ENCODE peak calls at places on chromosomes 4 and X, in five cellular contexts. One of them, this sample, is unnamed.
A peak's percentile ranks its signal among the peaks of the same experiment; 100 is the strongest.

GRCh38 chr4:45471335-45471734 is 652.5 kb downstream of the GABRG1 start:
- DNase-seq in bronchial epithelial cell: no peak
- DNase-seq in WTC11: no peak
- DNase-seq in transverse colon: no peak
- DNase-seq in dorsolateral prefrontal cortex: no peak
- DNase-seq in this sample: no peak

GRCh38 chrX:143165778-143166177 is 140.1 kb downstream of the SPANXN4 start:
- DNase-seq in bronchial epithelial cell: no peak
- DNase-seq in WTC11: no peak
- DNase-seq in transverse colon: no peak
- DNase-seq in dorsolateral prefrontal cortex: no peak
- DNase-seq in this sample: peak; percentile 22

GRCh38 chr4:144906181-144906895 is 191.7 kb downstream of the ANAPC10 start:
- DNase-seq in bronchial epithelial cell: peak; percentile 54
- DNase-seq in WTC11: no peak
- DNase-seq in transverse colon: no peak
- DNase-seq in dorsolateral prefrontal cortex: no peak
- DNase-seq in this sample: peak; percentile 48

GRCh38 chrX:48683411-48683982 is at the start of gene WAS:
- DNase-seq in bronchial epithelial cell: no peak
- DNase-seq in WTC11: no peak
- DNase-seq in transverse colon: peak; percentile 15
- DNase-seq in dorsolateral prefrontal cortex: no peak
- DNase-seq in this sample: peak; percentile 81

GRCh38 chr4:12844111-12844510 is 640.0 kb downstream of the RAB28 start:
- DNase-seq in bronchial epithelial cell: peak; percentile 8
- DNase-seq in WTC11: no peak
- DNase-seq in transverse colon: no peak
- DNase-seq in dorsolateral prefrontal cortex: no peak
- DNase-seq in this sample: no peak

GRCh38 chrX:138845791-138846190 is 134.3 kb upstream of the FGF13 start:
- DNase-seq in bronchial epithelial cell: no peak
- DNase-seq in WTC11: no peak
- DNase-seq in transverse colon: no peak
- DNase-seq in dorsolateral prefrontal cortex: no peak
- DNase-seq in this sample: no peak

GRCh38 chrX:22365460-22365859 is 92.7 kb downstream of the CBLL2 start:
- DNase-seq in bronchial epithelial cell: peak; percentile 98
- DNase-seq in WTC11: no peak
- DNase-seq in transverse colon: no peak
- DNase-seq in dorsolateral prefrontal cortex: no peak
- DNase-seq in this sample: no peak

GRCh38 chr4:184838249-184839074 is 12.7 kb upstream of the ACSL1 start:
- DNase-seq in bronchial epithelial cell: no peak
- DNase-seq in WTC11: no peak
- DNase-seq in transverse colon: no peak
- DNase-seq in dorsolateral prefrontal cortex: no peak
- DNase-seq in this sample: no peak

GRCh38 chr4:92235741-92236140 is 68.0 kb upstream of the GRID2 start:
- DNase-seq in bronchial epithelial cell: no peak
- DNase-seq in WTC11: no peak
- DNase-seq in transverse colon: no peak
- DNase-seq in dorsolateral prefrontal cortex: no peak
- DNase-seq in this sample: no peak

GRCh38 chrX:28099166-28099565 is 117.9 kb upstream of the DCAF8L1 start:
- DNase-seq in bronchial epithelial cell: no peak
- DNase-seq in WTC11: no peak
- DNase-seq in transverse colon: no peak
- DNase-seq in dorsolateral prefrontal cortex: no peak
- DNase-seq in this sample: no peak

GRCh38 chr4:142703694-142704309 is 142.3 kb downstream of the INPP4B start:
- DNase-seq in bronchial epithelial cell: peak; percentile 55
- DNase-seq in WTC11: no peak
- DNase-seq in transverse colon: no peak
- DNase-seq in dorsolateral prefrontal cortex: no peak
- DNase-seq in this sample: no peak

GRCh38 chr4:47528651-47529050 is 43.6 kb downstream of the ATP10D start:
- DNase-seq in bronchial epithelial cell: peak; percentile 64
- DNase-seq in WTC11: no peak
- DNase-seq in transverse colon: no peak
- DNase-seq in dorsolateral prefrontal cortex: no peak
- DNase-seq in this sample: no peak

GRCh38 chrX:130330706-130331105 is 9.0 kb upstream of the SLC25A14 start:
- DNase-seq in bronchial epithelial cell: peak; percentile 28
- DNase-seq in WTC11: peak; percentile 65
- DNase-seq in transverse colon: peak; percentile 47
- DNase-seq in dorsolateral prefrontal cortex: no peak
- DNase-seq in this sample: peak; percentile 75
- TF ChIP-seq CTCF in bronchial epithelial cell: peak; percentile 57
- TF ChIP-seq CTCF in WTC11: no peak
- TF ChIP-seq CTCF in transverse colon: peak; percentile 39
- TF ChIP-seq CTCF in dorsolateral prefrontal cortex: peak; percentile 53
- TF ChIP-seq CTCF in this sample: peak; percentile 55

GRCh38 chr4:60195256-60195655 is 1004.9 kb upstream of the ADGRL3 start:
- DNase-seq in bronchial epithelial cell: no peak
- DNase-seq in WTC11: no peak
- DNase-seq in transverse colon: no peak
- DNase-seq in dorsolateral prefrontal cortex: no peak
- DNase-seq in this sample: no peak

DNA sequence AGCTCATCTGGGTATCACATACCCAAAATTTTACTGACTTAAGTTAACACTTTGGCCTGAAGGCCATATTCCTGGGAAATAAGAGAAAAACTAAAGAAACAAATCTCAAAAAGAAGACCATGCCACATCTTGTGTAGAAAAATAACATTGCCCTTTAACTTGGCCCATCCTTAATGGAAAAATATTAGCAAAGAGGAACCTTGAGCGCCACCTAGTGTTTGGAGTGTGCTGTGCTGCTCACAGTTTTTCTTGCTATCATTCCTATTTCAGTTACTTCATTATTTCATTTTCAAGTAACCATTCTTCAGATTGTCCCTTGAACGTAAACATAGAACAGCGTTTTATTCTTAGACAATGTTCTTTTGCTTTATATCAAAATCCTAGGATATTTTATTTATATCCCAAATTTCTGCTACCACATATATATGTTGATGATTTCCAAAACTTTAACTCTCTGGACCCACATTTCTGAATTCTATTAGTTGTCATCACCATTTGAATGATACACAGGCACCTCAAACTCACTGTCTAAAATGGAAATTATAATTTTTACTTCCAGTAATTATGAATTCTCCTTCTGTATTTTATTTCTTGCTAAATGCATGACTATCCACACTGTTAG is 999.0 kb upstream of the ADGRL3 start:
- DNase-seq in bronchial epithelial cell: peak; percentile 43
- DNase-seq in WTC11: peak; percentile 48
- DNase-seq in transverse colon: peak; percentile 13
- DNase-seq in dorsolateral prefrontal cortex: no peak
- DNase-seq in this sample: peak; percentile 62
- TF ChIP-seq CTCF in bronchial epithelial cell: peak; percentile 80
- TF ChIP-seq CTCF in WTC11: peak; percentile 82
- TF ChIP-seq CTCF in transverse colon: peak; percentile 56
- TF ChIP-seq CTCF in dorsolateral prefrontal cortex: peak; percentile 94
- TF ChIP-seq CTCF in this sample: peak; percentile 82

GRCh38 chr4:40311811-40312346 is 23.3 kb upstream of the CHRNA9 start:
- DNase-seq in bronchial epithelial cell: peak; percentile 72
- DNase-seq in WTC11: no peak
- DNase-seq in transverse colon: no peak
- DNase-seq in dorsolateral prefrontal cortex: no peak
- DNase-seq in this sample: no peak

GRCh38 chr4:40317921-40318658 is 17.0 kb upstream of the CHRNA9 start:
- DNase-seq in bronchial epithelial cell: peak; percentile 51
- DNase-seq in WTC11: no peak
- DNase-seq in transverse colon: no peak
- DNase-seq in dorsolateral prefrontal cortex: no peak
- DNase-seq in this sample: no peak

GRCh38 chr4:40316782-40317635 is 18.1 kb upstream of the CHRNA9 start:
- DNase-seq in bronchial epithelial cell: peak; percentile 97
- DNase-seq in WTC11: peak; percentile 60
- DNase-seq in transverse colon: peak; percentile 65
- DNase-seq in dorsolateral prefrontal cortex: no peak
- DNase-seq in this sample: peak; percentile 88

GRCh38 chr4:40314951-40315350 is 20.2 kb upstream of the CHRNA9 start:
- DNase-seq in bronchial epithelial cell: peak; percentile 77
- DNase-seq in WTC11: no peak
- DNase-seq in transverse colon: no peak
- DNase-seq in dorsolateral prefrontal cortex: no peak
- DNase-seq in this sample: no peak

DNA sequence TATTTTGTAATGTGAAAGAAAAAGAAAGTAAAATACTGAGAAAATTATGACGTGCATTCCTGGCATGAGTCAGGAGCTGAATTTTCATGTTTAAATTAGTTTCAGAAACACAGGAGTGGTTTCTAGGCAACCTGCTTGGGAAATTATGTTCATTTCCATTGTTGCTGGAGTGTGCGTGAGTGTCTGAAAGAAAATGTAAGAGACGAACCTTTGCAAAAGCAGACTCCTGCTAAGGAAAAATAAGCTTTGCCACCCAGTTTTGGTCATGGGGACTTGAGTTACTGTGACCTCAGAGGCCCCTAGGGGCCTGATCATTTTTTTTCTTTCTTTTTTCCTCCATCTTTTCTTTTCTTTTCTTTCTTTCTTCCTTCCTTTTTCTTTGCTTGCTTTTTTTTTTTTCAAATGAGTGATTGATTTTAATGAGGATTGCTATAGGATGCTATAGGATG is 18.8 kb upstream of the CHRNA9 start:
- DNase-seq in bronchial epithelial cell: peak; percentile 95
- DNase-seq in WTC11: no peak
- DNase-seq in transverse colon: no peak
- DNase-seq in dorsolateral prefrontal cortex: no peak
- DNase-seq in this sample: peak; percentile 70
- TF ChIP-seq CTCF in bronchial epithelial cell: no peak
- TF ChIP-seq CTCF in WTC11: no peak
- TF ChIP-seq CTCF in transverse colon: no peak
- TF ChIP-seq CTCF in dorsolateral prefrontal cortex: no peak
- TF ChIP-seq CTCF in this sample: no peak

GRCh38 chr4:95162867-95163266 is 385.9 kb downstream of the UNC5C start:
- DNase-seq in bronchial epithelial cell: no peak
- DNase-seq in WTC11: no peak
- DNase-seq in transverse colon: no peak
- DNase-seq in dorsolateral prefrontal cortex: no peak
- DNase-seq in this sample: no peak

GRCh38 chr4:95170176-95170575 is 378.6 kb downstream of the UNC5C start:
- DNase-seq in bronchial epithelial cell: no peak
- DNase-seq in WTC11: no peak
- DNase-seq in transverse colon: no peak
- DNase-seq in dorsolateral prefrontal cortex: peak; percentile 86
- DNase-seq in this sample: no peak

GRCh38 chr4:95165926-95166524 is 382.7 kb downstream of the UNC5C start:
- DNase-seq in bronchial epithelial cell: peak; percentile 63
- DNase-seq in WTC11: no peak
- DNase-seq in transverse colon: no peak
- DNase-seq in dorsolateral prefrontal cortex: no peak
- DNase-seq in this sample: peak; percentile 64

GRCh38 chr4:95161781-95162469 is 386.8 kb downstream of the UNC5C start:
- DNase-seq in bronchial epithelial cell: no peak
- DNase-seq in WTC11: no peak
- DNase-seq in transverse colon: no peak
- DNase-seq in dorsolateral prefrontal cortex: no peak
- DNase-seq in this sample: no peak

GRCh38 chr4:95167809-95168208 is 381.0 kb downstream of the UNC5C start:
- DNase-seq in bronchial epithelial cell: no peak
- DNase-seq in WTC11: no peak
- DNase-seq in transverse colon: no peak
- DNase-seq in dorsolateral prefrontal cortex: no peak
- DNase-seq in this sample: peak; percentile 9
- TF ChIP-seq CTCF in bronchial epithelial cell: no peak
- TF ChIP-seq CTCF in WTC11: no peak
- TF ChIP-seq CTCF in transverse colon: no peak
- TF ChIP-seq CTCF in dorsolateral prefrontal cortex: no peak
- TF ChIP-seq CTCF in this sample: no peak

GRCh38 chr4:165384608-165385007 is 5.8 kb downstream of the CPE start:
- DNase-seq in bronchial epithelial cell: peak; percentile 44
- DNase-seq in WTC11: no peak
- DNase-seq in transverse colon: no peak
- DNase-seq in dorsolateral prefrontal cortex: no peak
- DNase-seq in this sample: no peak
- TF ChIP-seq CTCF in bronchial epithelial cell: no peak
- TF ChIP-seq CTCF in WTC11: no peak
- TF ChIP-seq CTCF in transverse colon: no peak
- TF ChIP-seq CTCF in dorsolateral prefrontal cortex: no peak
- TF ChIP-seq CTCF in this sample: no peak

GRCh38 chr4:71110499-71110898 is 117.0 kb downstream of the DCK start:
- DNase-seq in bronchial epithelial cell: no peak
- DNase-seq in WTC11: no peak
- DNase-seq in transverse colon: no peak
- DNase-seq in dorsolateral prefrontal cortex: no peak
- DNase-seq in this sample: no peak

GRCh38 chr4:71107732-71108131 is 114.3 kb downstream of the DCK start:
- DNase-seq in bronchial epithelial cell: no peak
- DNase-seq in WTC11: no peak
- DNase-seq in transverse colon: no peak
- DNase-seq in dorsolateral prefrontal cortex: no peak
- DNase-seq in this sample: no peak

GRCh38 chr4:71113294-71113693 is 119.8 kb downstream of the DCK start:
- DNase-seq in bronchial epithelial cell: peak; percentile 40
- DNase-seq in WTC11: peak; percentile 16
- DNase-seq in transverse colon: peak; percentile 26
- DNase-seq in dorsolateral prefrontal cortex: no peak
- DNase-seq in this sample: no peak
- TF ChIP-seq CTCF in bronchial epithelial cell: peak; percentile 40
- TF ChIP-seq CTCF in WTC11: peak; percentile 31
- TF ChIP-seq CTCF in transverse colon: peak; percentile 30
- TF ChIP-seq CTCF in dorsolateral prefrontal cortex: no peak
- TF ChIP-seq CTCF in this sample: no peak